ENCODE peak calls at places on chromosomes 11 and 22, in nine cellular contexts. Q, O, U, W, B, D, G, P and T are unnamed samples.

GRCh38 chr11:132186193-132186592 is 815.8 kb downstream of the NTM start:
- DNase-seq in P (no peak), B (no peak), O (no peak), U (no peak), W (no peak), D (no peak), G (no peak), Q (no peak), T (no peak)

GRCh38 chr11:36750349-36750748 is 152.3 kb upstream of the RAG2 start:
- DNase-seq in D (no peak), O (no peak), W (no peak), P (no peak), U (no peak), Q (no peak), G (no peak), B (no peak), T (no peak)

GRCh38 chr11:118005224-118006152 is 19.3 kb downstream of the IL10RA start:
- DNase-seq in B (no peak), G (no peak), W (no peak), O (no peak), D (no peak), Q (peak), U (no peak), P (no peak), T (no peak)

GRCh38 chr11:4577761-4578160 is 3.8 kb upstream of the OR52I2 start:
- DNase-seq in W (no peak), O (no peak), G (no peak), Q (no peak), D (no peak), B (peak), P (no peak), U (no peak), T (peak)

GRCh38 chr11:47061429-47062178 is 115.1 kb downstream of the ARFGAP2 start:
- DNase-seq in P (no peak), W (no peak), U (no peak), G (no peak), Q (no peak), O (no peak), B (no peak), D (no peak), T (no peak)

GRCh38 chr11:40445391-40445790 is 1014.1 kb downstream of the LRRC4C start:
- DNase-seq in G (peak), B (no peak), W (no peak), D (no peak), Q (no peak), O (no peak), P (no peak), U (peak), T (no peak)

GRCh38 chr22:32708835-32709234 is 92.7 kb upstream of the TIMP3 start:
- DNase-seq in Q (no peak), G (no peak), W (no peak), P (no peak), B (no peak), O (no peak), D (no peak), U (peak), T (no peak)

GRCh38 chr11:65286686-65287085 is 24.9 kb downstream of the POLA2 start:
- DNase-seq in W (no peak), O (no peak), G (no peak), P (no peak), Q (no peak), D (no peak), B (no peak), U (no peak), T (no peak)

GRCh38 chr11:63488789-63489188 is 2.2 kb downstream of the PLAAT5 start:
- DNase-seq in W (no peak), O (no peak), B (no peak), G (no peak), Q (no peak), D (no peak), U (no peak), P (no peak), T (no peak)

GRCh38 chr11:3674189-3674588 is 3.0 kb upstream of the CHRNA10 start:
- DNase-seq in W (no peak), B (no peak), U (peak), G (peak), P (no peak), Q (no peak), D (no peak), O (no peak), T (no peak)

GRCh38 chr11:110362916-110363574 is 66.6 kb upstream of the RDX start:
- DNase-seq in P (peak), G (peak), W (no peak), U (no peak), B (no peak), O (peak), D (no peak), Q (no peak), T (no peak)

GRCh38 chr22:45878901-45879551 is 97.9 kb downstream of the WNT7B start:
- DNase-seq in D (no peak), O (no peak), W (peak), Q (peak), P (no peak), B (no peak), G (no peak), U (no peak), T (no peak)

GRCh38 chr11:19243601-19244000 is 2.9 kb upstream of the E2F8 start:
- DNase-seq in O (no peak), D (no peak), G (no peak), P (no peak), B (no peak), Q (no peak), U (no peak), W (no peak), T (no peak)

GRCh38 chr11:19243143-19243542 is 2.4 kb upstream of the E2F8 start:
- DNase-seq in Q (no peak), O (no peak), B (peak), U (no peak), G (no peak), W (no peak), D (no peak), P (no peak), T (no peak)

GRCh38 chr11:19244084-19244483 is 3.3 kb upstream of the E2F8 start:
- DNase-seq in O (no peak), P (no peak), G (no peak), B (peak), D (no peak), Q (no peak), U (no peak), W (no peak), T (no peak)

GRCh38 chr11:19245351-19245750 is 4.6 kb upstream of the E2F8 start:
- DNase-seq in U (no peak), Q (no peak), O (no peak), B (no peak), P (no peak), D (no peak), G (no peak), W (no peak), T (no peak)

DNA sequence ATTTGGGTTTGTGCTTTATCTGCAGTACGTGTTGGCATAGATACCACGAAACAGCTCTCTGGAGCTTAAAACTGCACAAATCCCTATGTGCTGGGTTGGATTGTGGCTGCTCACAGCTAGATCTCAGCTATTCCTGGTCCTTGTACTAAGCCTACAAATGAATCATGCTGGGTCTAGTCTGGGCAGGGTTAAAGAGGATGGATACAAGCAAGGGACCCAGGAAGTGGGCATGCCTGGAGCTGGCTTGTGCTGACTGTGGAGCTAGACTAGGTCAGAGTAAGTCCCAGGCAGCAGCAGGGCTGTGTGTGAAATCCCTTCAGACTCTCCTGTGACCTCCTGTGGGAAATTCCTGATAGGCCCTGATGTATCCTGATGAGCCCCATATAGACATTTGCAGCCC is 3.9 kb upstream of the E2F8 start:
- DNase-seq in Q (no peak), W (no peak), U (no peak), B (no peak), G (no peak), D (no peak), P (no peak), O (no peak), T (no peak)
- H3K4me3 ChIP-seq in Q (no peak), W (no peak), U (no peak), B (no peak), G (no peak), D (no peak), P (no peak), O (no peak), T (no peak)

GRCh38 chr11:125871391-125872137 is 15.9 kb upstream of the HYLS1 start:
- DNase-seq in O (no peak), U (peak), Q (peak), G (peak), B (no peak), P (peak), D (no peak), W (no peak), T (no peak)
- TF ChIP-seq CTCF in O (peak), U (peak), Q (peak), G (no peak), B (no peak), P (peak), D (peak), W (peak), T (peak)

DNA sequence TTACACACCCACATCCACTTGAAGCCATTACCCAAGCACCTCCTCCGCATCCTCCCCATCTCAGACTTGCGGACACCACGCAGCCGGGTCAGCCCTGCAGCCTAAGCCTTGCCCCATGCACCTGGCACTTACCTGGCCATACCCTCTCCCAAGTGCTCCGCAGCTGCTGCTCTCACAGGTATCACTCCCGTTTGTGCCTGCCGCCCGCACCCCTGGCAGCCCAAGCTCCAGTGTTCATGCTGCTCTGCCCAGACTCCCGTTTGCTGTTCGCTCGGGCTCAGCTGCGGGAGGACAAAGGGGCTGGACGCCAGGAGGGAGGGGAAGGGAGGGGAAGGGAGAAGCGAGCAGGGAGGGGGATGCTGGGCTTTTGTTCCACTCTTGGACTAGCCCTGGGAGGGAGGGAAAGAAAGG is at the start of gene KLHL35:
- DNase-seq in P (no peak), D (no peak), W (peak), U (no peak), B (no peak), G (no peak), Q (no peak), O (no peak), T (no peak)
- H3K4me3 ChIP-seq in P (no peak), D (no peak), W (peak), U (no peak), B (no peak), G (no peak), Q (peak), O (no peak), T (no peak)

DNA sequence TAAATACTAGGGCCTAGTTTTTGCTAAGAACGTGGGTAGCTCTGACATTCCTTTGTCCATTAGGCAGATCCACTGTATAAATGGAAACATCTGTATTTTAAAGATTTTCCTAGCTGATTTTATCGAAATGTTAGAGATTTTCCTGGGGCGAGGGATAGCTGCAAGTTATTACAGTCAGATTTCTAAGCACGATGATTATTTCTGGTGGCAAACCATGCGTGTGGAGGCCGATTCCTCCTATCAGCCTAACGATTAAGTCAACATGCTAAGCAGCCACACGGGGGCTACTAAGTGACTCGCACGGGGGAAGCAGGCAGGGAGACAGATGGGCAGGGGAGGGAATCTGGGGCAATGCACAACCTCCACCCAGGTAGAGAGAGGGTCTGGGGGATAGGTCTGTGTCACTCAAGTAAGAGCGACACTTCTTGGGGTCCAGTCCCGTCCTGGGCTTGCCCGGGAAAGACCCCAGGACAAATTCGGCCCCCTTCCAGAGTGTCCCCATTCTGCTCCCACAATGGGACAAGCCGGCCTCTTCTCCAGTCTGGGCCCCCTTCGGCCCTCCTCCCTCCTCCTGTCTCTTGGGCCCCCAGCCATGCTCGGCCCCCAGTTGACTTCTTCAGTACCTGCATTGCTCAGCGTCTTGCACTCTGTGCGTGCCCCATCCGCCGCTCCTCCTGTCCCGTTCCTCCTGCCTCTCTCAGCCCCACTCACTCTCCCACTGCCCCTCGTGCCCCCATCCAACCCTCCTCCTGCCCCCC is 571 bp downstream of the C11orf24 start:
- DNase-seq in P (peak), D (peak), G (peak), B (peak), Q (peak), U (peak), W (no peak), O (peak), T (no peak)
- TF ChIP-seq CTCF in P (peak), D (peak), G (peak), B (peak), Q (peak), U (peak), W (peak), O (peak), T (peak)

DNA sequence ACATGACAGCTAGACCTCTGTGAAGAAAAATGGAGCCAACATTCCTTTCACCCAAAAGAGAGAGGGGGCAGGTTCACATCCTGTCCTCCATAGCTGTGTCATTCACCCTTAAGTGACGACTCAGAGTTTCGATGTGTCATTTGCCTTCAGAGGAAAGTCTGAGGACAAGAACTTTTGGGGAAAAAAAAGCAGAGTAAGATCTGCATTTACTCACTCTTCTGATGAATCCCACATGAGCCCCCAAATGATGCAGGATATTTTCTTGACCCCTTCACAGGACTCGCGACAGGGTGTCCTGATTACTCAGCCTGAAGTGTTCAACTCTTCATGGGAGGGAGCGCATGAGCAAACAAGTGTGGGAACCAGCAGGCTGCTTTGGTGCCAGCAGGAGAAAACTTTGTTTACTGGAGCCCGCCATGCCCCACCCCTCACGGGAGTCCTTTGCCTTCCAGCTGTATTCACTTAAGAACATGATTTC is 730.0 kb downstream of the FAM181B start:
- DNase-seq in O (no peak), W (no peak), B (no peak), P (no peak), D (no peak), G (no peak), Q (no peak), U (no peak), T (no peak)
- H3K4me3 ChIP-seq in O (no peak), W (no peak), B (no peak), P (no peak), D (no peak), G (no peak), Q (no peak), U (no peak), T (no peak)

DNA sequence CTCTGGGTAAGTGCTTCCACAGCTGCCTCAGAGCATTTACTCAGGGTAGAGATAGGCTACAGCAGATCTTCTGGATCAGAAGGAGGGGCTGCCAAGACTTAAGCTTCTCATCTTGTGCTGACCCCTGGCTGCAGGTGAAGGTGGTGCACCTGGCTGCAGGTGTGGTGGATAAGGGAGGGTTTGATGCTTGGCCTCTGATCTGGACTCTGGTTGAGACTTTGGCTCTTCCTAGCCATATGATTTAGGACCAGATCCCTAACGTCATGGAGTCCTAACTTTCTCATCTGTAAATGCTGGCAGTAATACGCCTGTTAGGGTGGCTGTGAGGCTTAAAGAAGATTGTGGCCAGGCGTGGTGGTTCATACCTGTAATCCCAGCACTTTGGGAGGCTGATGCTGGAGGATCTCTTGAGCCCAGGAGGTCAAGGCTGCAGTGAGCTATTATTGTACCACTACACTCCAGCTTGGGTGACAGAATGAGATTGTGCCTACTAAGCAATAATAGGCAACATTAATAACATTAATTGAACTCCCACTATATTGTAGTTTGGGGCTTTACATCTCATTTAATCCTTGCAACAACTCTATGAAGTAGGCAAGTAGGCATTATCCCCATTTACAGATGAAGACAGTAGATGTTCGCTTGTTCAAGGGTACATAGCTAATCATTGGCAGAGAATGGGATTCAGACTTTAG is 10.7 kb downstream of the DTX4 start:
- DNase-seq in Q (peak), D (no peak), U (no peak), W (no peak), O (no peak), B (peak), G (peak), P (no peak), T (no peak)
- TF ChIP-seq CTCF in Q (peak), D (peak), U (no peak), W (no peak), O (no peak), B (peak), G (no peak), P (peak), T (peak)

GRCh38 chr11:20360650-20361049 is 2.9 kb upstream of the HTATIP2 start:
- DNase-seq in O (no peak), B (no peak), D (peak), W (no peak), P (no peak), G (peak), Q (no peak), U (peak), T (no peak)
- H3K4me3 ChIP-seq in O (no peak), B (no peak), D (no peak), W (no peak), P (no peak), G (no peak), Q (no peak), U (no peak), T (no peak)

GRCh38 chr11:6544921-6545850 is 48.1 kb downstream of the DNHD1 start:
- DNase-seq in D (no peak), P (no peak), Q (no peak), G (no peak), U (peak), B (no peak), W (no peak), O (no peak), T (no peak)

GRCh38 chr11:6548121-6548520 is 51.0 kb downstream of the DNHD1 start:
- DNase-seq in Q (no peak), O (no peak), W (no peak), B (no peak), U (no peak), P (no peak), G (no peak), D (no peak), T (no peak)

GRCh38 chr11:6547177-6547576 is 50.1 kb downstream of the DNHD1 start:
- DNase-seq in O (no peak), D (no peak), B (no peak), W (no peak), P (no peak), Q (no peak), U (no peak), G (no peak), T (no peak)

GRCh38 chr11:6546735-6547134 is 49.7 kb downstream of the DNHD1 start:
- DNase-seq in W (no peak), G (no peak), U (no peak), B (no peak), Q (no peak), O (no peak), D (no peak), P (no peak), T (no peak)

GRCh38 chr11:6545917-6546605 is 49.0 kb downstream of the DNHD1 start:
- DNase-seq in D (no peak), U (no peak), W (no peak), P (no peak), Q (no peak), G (no peak), O (no peak), B (no peak), T (no peak)
- TF ChIP-seq CTCF in D (no peak), U (no peak), W (no peak), P (no peak), Q (no peak), G (no peak), O (no peak), B (no peak), T (no peak)

GRCh38 chr22:22166941-22167713 is 77.5 kb upstream of the VPREB1 start:
- DNase-seq in P (no peak), O (no peak), B (no peak), U (no peak), Q (no peak), D (peak), G (no peak), W (no peak), T (no peak)

GRCh38 chr22:22167791-22168189 is 76.8 kb upstream of the VPREB1 start:
- DNase-seq in U (no peak), Q (no peak), P (no peak), W (no peak), B (no peak), D (peak), G (no peak), O (no peak), T (no peak)

GRCh38 chr22:22169923-22170322 is 74.7 kb upstream of the VPREB1 start:
- DNase-seq in W (no peak), G (no peak), O (no peak), Q (no peak), P (no peak), D (no peak), B (no peak), U (no peak), T (no peak)

GRCh38 chr22:22168941-22169867 is 75.4 kb upstream of the VPREB1 start:
- DNase-seq in G (no peak), D (no peak), U (no peak), O (no peak), P (no peak), W (no peak), Q (no peak), B (no peak), T (no peak)

DNA sequence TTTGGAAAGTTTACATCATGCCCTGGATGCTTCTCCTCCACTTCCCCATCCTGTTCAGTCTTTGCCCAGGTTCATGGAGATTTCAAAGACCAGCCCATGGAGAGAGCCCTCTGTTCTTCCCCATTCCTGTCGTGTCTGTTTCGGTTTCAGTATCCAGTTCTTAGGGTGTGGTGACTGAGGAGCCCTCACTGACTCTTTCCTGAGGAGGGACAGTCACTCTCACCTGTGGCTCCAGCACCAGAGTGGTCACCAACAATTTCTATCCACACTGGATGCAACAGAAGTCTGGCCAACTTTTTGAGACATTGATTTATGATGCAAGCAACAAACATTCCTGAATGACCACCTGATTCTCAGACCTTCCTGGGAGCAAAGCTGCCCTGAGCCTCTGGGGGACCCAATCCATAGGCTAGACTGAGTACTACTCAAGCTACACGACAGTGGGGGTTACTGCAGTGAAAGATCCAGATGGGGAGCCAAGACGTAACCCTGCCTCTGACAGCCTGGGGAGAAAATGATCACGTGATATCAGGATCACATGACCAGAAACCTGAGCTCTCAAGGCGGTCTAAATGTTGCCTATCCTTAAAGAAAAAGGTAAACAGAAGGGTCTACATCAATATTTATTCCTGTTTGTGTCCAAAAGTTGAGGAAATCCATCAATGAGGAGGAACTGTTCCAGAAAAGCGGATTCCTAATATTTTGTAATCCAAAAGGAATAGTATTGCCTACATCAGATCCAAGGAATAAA is 76.2 kb upstream of the VPREB1 start:
- DNase-seq in B (no peak), W (no peak), U (peak), P (no peak), O (no peak), G (peak), Q (no peak), D (peak), T (peak)
- H3K4me3 ChIP-seq in B (no peak), W (no peak), U (peak), P (no peak), O (no peak), G (peak), Q (peak), D (peak), T (peak)